ENCODE peak calls at places on chromosomes 2 and 18, in eight cellular contexts. L is tibial nerve, W is epithelial cell of esophagus, O is OCI-LY7, P is fibroblast of lung, J is neural progenitor cell, T is HCT116, Q is fibroblast of pulmonary artery. I is an unnamed sample.
A peak's percentile ranks its signal among the peaks of the same experiment; 100 is the strongest.

GRCh38 chr18:58779514-58779913 is 85.2 kb upstream of the ZNF532 start:
- DNase-seq in L (no peak), W (no peak), O (no peak), P (no peak), J (no peak), T (no peak), Q (no peak), I (no peak)

GRCh38 chr2:208363485-208363884 is 43.1 kb upstream of the PTH2R start:
- DNase-seq in L (no peak), W (peak; percentile 19), O (no peak), P (peak; percentile 68), J (no peak), T (no peak), Q (peak; percentile 66), I (no peak)

GRCh38 chr2:218186355-218186766 is 19.6 kb upstream of the CXCR1 start:
- DNase-seq in L (peak; percentile 83), W (peak; percentile 84), O (peak; percentile 79), P (peak; percentile 75), J (peak; percentile 72), T (peak; percentile 75), Q (peak; percentile 81), I (peak; percentile 58)

GRCh38 chr2:23042176-23042909 is 342.6 kb upstream of the KLHL29 start:
- DNase-seq in L (peak; percentile 49), W (no peak), O (no peak), P (peak; percentile 22), J (no peak), T (no peak), Q (no peak), I (no peak)

GRCh38 chr2:171521361-171522056 is 765 bp upstream of the CYBRD1 start:
- DNase-seq in L (no peak), W (no peak), O (no peak), P (no peak), J (no peak), T (no peak), Q (peak; percentile 13), I (no peak)

GRCh38 chr2:9912468-9912867 is 39.0 kb upstream of the GRHL1 start:
- DNase-seq in L (no peak), W (no peak), O (no peak), P (no peak), J (no peak), T (no peak), Q (no peak), I (no peak)

GRCh38 chr18:623760-624620 is 27.2 kb downstream of the CLUL1 start:
- DNase-seq in L (peak; percentile 85), W (peak; percentile 84), O (peak; percentile 66), P (peak; percentile 85), J (peak; percentile 80), T (peak; percentile 69), Q (peak; percentile 87), I (peak; percentile 79)

GRCh38 chr2:30288576-30288975 is 57.2 kb downstream of the LBH start:
- DNase-seq in L (no peak), W (no peak), O (no peak), P (no peak), J (no peak), T (no peak), Q (no peak), I (no peak)

GRCh38 chr18:25832008-25832604 is 258.3 kb downstream of the SS18 start:
- DNase-seq in L (peak; percentile 55), W (peak; percentile 37), O (peak; percentile 55), P (peak; percentile 73), J (peak; percentile 82), T (peak; percentile 6), Q (peak; percentile 65), I (peak; percentile 62)

GRCh38 chr2:32061973-32062861 is 1.1 kb upstream of the SPAST start:
- DNase-seq in L (peak; percentile 62), W (peak; percentile 47), O (no peak), P (peak; percentile 28), J (peak; percentile 32), T (no peak), Q (peak; percentile 73), I (peak; percentile 61)

GRCh38 chr2:45748239-45748638 is 96.8 kb downstream of the PRKCE start:
- DNase-seq in L (peak; percentile 26), W (no peak), O (no peak), P (no peak), J (no peak), T (no peak), Q (peak; percentile 40), I (no peak)

GRCh38 chr2:159050426-159050825 is 82.0 kb downstream of the TANC1 start:
- DNase-seq in L (no peak), W (no peak), O (no peak), P (no peak), J (no peak), T (no peak), Q (no peak), I (no peak)

GRCh38 chr2:109381327-109381820 is 232.4 kb downstream of the SEPTIN10 start:
- DNase-seq in L (no peak), W (no peak), O (no peak), P (no peak), J (no peak), T (no peak), Q (no peak), I (no peak)

GRCh38 chr18:23658296-23658695 is 4.4 kb downstream of the ANKRD29 start:
- DNase-seq in L (no peak), W (peak; percentile 47), O (no peak), P (no peak), J (no peak), T (no peak), Q (peak; percentile 18), I (no peak)

GRCh38 chr2:73386342-73386868 is 769 bp downstream of the ALMS1 start:
- DNase-seq in L (no peak), W (no peak), O (no peak), P (no peak), J (peak; percentile 53), T (no peak), Q (no peak), I (no peak)

GRCh38 chr2:182866461-182867369 is at the start of gene FRZB:
- DNase-seq in L (peak; percentile 57), W (peak; percentile 34), O (no peak), P (peak; percentile 76), J (peak; percentile 91), T (no peak), Q (peak; percentile 69), I (peak; percentile 56)

GRCh38 chr2:240919786-240920782 is 13.9 kb downstream of the CROCC2 start:
- DNase-seq in L (no peak), W (no peak), O (no peak), P (no peak), J (no peak), T (no peak), Q (no peak), I (peak; percentile 11)

DNA sequence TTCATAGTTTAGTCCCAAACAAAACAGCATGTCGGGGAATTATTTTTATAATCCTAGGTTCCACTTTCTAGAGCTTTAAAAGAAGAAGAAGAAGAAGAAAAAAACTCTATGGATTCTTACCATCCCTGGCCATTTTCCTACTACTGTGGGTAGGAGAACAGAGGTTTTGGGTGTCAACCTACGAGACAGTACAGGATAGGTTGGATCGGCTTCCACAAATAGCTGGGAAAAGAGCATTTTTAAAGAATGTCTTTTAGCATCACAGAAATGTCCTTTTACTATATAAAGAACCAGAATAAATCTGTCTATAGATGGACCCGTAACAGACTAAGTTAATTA is 65.2 kb downstream of the RBMS1 start:
- DNase-seq in L (no peak), W (no peak), O (no peak), P (no peak), J (no peak), T (no peak), Q (no peak), I (no peak)
- H3K4me3 ChIP-seq in L (no peak overlapping the region), W (no peak overlapping the region), O (peak overlapping the region; percentile 35), P (peak overlapping the region; percentile 47), J (no peak overlapping the region), T (no peak overlapping the region), Q (peak overlapping the region; percentile 42), I (no peak overlapping the region)

GRCh38 chr2:103656558-103656957 is 894.7 kb downstream of the TMEM182 start:
- DNase-seq in L (no peak), W (peak; percentile 5), O (peak; percentile 0), P (no peak), J (peak; percentile 55), T (no peak), Q (peak; percentile 0), I (no peak)
- H3K4me3 ChIP-seq in L (no peak overlapping the region), W (no peak overlapping the region), O (no peak overlapping the region), P (no peak overlapping the region), J (no peak overlapping the region), T (no peak overlapping the region), Q (no peak overlapping the region), I (no peak overlapping the region)

DNA sequence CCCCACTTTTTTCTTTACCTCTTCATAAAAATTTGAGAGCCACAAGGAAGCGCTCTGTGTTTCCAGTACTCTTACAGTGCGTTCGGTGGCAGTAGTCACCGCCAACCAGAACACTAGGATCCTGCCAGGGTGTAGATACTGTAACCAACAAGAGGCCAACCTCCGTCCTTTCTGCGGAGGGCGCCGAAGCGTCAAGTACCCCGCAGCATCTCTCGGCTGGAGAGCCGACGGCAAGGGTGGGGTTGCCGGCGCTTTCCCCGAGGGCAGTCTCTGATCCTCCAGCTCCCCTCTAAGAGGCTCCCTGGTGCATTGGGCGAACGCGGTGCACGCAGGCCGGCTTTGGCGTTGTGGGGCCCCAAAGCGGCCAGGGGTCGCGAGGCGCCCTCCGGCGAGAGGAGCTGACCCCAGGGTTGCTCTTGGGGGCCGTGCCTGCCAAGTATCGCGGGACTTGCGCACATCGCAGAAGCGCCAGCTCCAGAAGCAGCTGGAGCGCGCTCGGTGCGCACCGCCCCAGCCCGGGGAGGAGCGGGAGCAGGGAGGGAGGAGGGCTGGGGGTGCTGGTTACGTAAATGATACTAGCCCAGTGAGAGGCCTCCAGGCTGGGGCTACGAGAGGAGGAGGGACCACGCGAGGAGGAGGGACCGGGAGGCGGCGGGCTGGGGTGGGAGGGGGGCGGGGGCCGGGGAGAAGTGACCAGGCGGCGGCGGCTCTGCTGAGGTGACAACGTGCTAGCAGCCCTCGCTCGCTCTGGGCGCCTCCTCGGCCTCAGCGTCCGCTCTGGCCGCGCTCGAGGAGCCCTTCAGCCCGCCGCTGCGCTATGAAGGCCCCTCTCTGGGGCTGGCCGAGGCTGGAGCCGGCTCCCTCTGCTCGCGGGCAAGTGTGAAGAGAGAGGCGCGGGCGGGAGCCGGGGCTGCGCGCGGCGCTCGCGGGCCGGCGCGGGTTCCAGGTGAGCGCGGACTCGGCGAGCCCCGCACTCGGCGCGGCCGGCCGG is at the start of gene GALNT13:
- DNase-seq in L (no peak), W (peak; percentile 44), O (no peak), P (peak; percentile 65), J (peak; percentile 92), T (no peak), Q (peak; percentile 1), I (peak; percentile 50)
- H3K4me3 ChIP-seq in L (no peak within 1 kb of the TSS), W (peak within 1 kb of the TSS; percentile 14), O (no peak within 1 kb of the TSS), P (peak within 1 kb of the TSS; percentile 27), J (peak within 1 kb of the TSS; percentile 68), T (no peak within 1 kb of the TSS), Q (no peak within 1 kb of the TSS), I (no peak within 1 kb of the TSS)

GRCh38 chr18:55699233-55699765 is 111.3 kb upstream of the TCF4 start:
- DNase-seq in L (no peak), W (no peak), O (no peak), P (no peak), J (no peak), T (no peak), Q (peak; percentile 5), I (no peak)

GRCh38 chr18:55695091-55695490 is 107.1 kb upstream of the TCF4 start:
- DNase-seq in L (no peak), W (no peak), O (no peak), P (no peak), J (no peak), T (no peak), Q (no peak), I (no peak)

DNA sequence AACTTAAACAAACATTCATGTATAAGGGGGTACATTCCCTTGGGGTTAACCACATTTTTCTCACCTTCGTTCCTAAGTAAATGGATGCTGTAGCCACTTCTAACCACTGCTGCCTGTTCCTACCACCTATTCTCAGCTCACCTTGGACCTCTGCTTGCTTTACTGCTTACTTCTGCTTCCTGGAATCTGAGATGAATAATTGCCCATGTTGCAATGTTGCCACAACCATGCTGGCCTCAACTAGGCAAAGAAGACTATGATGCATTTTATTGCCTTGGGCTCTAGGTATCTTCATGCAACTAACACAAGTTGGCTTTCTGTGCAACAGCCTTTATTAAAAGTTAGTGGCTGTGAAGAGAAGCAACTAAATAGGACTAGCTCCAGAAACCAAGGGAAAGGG is 106.3 kb upstream of the TCF4 start:
- DNase-seq in L (no peak), W (peak; percentile 90), O (no peak), P (no peak), J (no peak), T (no peak), Q (peak; percentile 23), I (no peak)
- H3K4me3 ChIP-seq in L (no peak overlapping the region), W (no peak overlapping the region), O (no peak overlapping the region), P (no peak overlapping the region), J (no peak overlapping the region), T (no peak overlapping the region), Q (no peak overlapping the region), I (no peak overlapping the region)